ENCODE peak calls at places on chromosomes 3 and 15, in seven cellular contexts. G, C, N, R, B, W and O are unnamed samples.

GRCh38 chr15:37771462-37771861 is 163.0 kb upstream of the TMCO5A start:
- DNase-seq in W (no peak), R (no peak), B (no peak), G (no peak), C (peak; percentile 61), N (no peak), O (no peak)

GRCh38 chr3:55097441-55097840 is 169.6 kb upstream of the LRTM1 start:
- DNase-seq in W (no peak), R (no peak), B (no peak), C (no peak), N (no peak), G (no peak), O (no peak)

GRCh38 chr15:68820205-68820588 is 498 bp downstream of the ANP32A start:
- DNase-seq in C (no peak), R (peak; percentile 67), B (peak; percentile 42), N (no peak), W (peak; percentile 46), G (peak; percentile 66), O (no peak)

GRCh38 chr15:91855241-91855640 is 1.7 kb downstream of the SLCO3A1 start:
- DNase-seq in N (no peak), G (no peak), B (no peak), C (no peak), W (no peak), R (no peak), O (no peak)

GRCh38 chr15:76991741-76992645 is 2.9 kb upstream of the PSTPIP1 start:
- DNase-seq in N (no peak), C (no peak), R (peak; percentile 51), G (no peak), B (no peak), W (no peak), O (peak; percentile 36)

GRCh38 chr3:115194461-115194860 is 47.4 kb upstream of the ZBTB20 start:
- DNase-seq in B (no peak), W (no peak), G (no peak), R (no peak), N (no peak), C (peak; percentile 46), O (no peak)

GRCh38 chr3:105367063-105367405 is 325 bp downstream of the ALCAM start:
- DNase-seq in N (no peak), R (peak; percentile 46), G (peak; percentile 51), B (no peak), C (no peak), W (no peak), O (no peak)

GRCh38 chr3:39150803-39151631 is 2.4 kb downstream of the CSRNP1 start:
- DNase-seq in G (peak; percentile 76), W (peak; percentile 94), C (peak; percentile 97), R (peak; percentile 83), B (no peak), N (peak; percentile 73), O (peak; percentile 88)

GRCh38 chr15:48856947-48857346 is 21.0 kb upstream of the EID1 start:
- DNase-seq in B (no peak), N (no peak), C (peak; percentile 69), W (no peak), G (peak; percentile 51), R (no peak), O (no peak)

GRCh38 chr15:64251121-64251520 is 88.3 kb upstream of the PPIB start:
- DNase-seq in N (no peak), R (no peak), B (no peak), G (no peak), W (no peak), C (peak; percentile 71), O (no peak)

GRCh38 chr3:124627501-124627908 is 102.7 kb upstream of the UMPS start:
- DNase-seq in B (no peak), W (no peak), N (no peak), G (no peak), C (peak; percentile 10), R (no peak), O (no peak)

GRCh38 chr3:113536627-113537101 is 4.3 kb downstream of the SIDT1 start:
- DNase-seq in R (no peak), C (no peak), N (no peak), B (no peak), W (no peak), G (no peak), O (no peak)

GRCh38 chr3:142904639-142905441 is 16.0 kb upstream of the PCOLCE2 start:
- DNase-seq in R (no peak), B (no peak), C (no peak), N (no peak), W (no peak), G (peak; percentile 20), O (no peak)

GRCh38 chr3:32374788-32375595 is 16.7 kb upstream of the CMTM7 start:
- DNase-seq in G (peak; percentile 79), C (peak; percentile 74), W (peak; percentile 22), R (no peak), B (peak; percentile 51), N (peak; percentile 51), O (no peak)

GRCh38 chr15:72358532-72359180 is 17.2 kb downstream of the HEXA start:
- DNase-seq in R (peak; percentile 67), C (peak; percentile 85), N (no peak), G (no peak), W (peak; percentile 31), B (no peak), O (peak; percentile 86)

GRCh38 chr3:189301479-189301878 is 129.7 kb downstream of the TPRG1 start:
- DNase-seq in W (no peak), C (no peak), N (no peak), G (no peak), B (no peak), R (no peak), O (no peak)

GRCh38 chr15:80419546-80419945 is 15.4 kb downstream of the ARNT2 start:
- DNase-seq in W (no peak), C (peak; percentile 77), R (no peak), N (no peak), G (no peak), B (no peak), O (no peak)

GRCh38 chr3:101842245-101842934 is 6.9 kb upstream of the NFKBIZ start:
- DNase-seq in B (no peak), G (peak; percentile 87), R (no peak), W (no peak), C (no peak), N (no peak), O (no peak)

GRCh38 chr3:110430146-110430545 is 641.5 kb upstream of the NECTIN3 start:
- DNase-seq in N (no peak), G (no peak), B (no peak), R (no peak), C (peak; percentile 44), W (no peak), O (no peak)

GRCh38 chr15:80977627-80978036 is 12.0 kb downstream of the MESD start:
- DNase-seq in W (peak; percentile 45), R (peak; percentile 44), C (no peak), B (no peak), G (peak; percentile 82), N (peak; percentile 50), O (no peak)

GRCh38 chr3:124230928-124231456 is 239.1 kb upstream of the ROPN1 start:
- DNase-seq in W (no peak), G (peak; percentile 28), R (no peak), B (no peak), C (no peak), N (no peak), O (no peak)

GRCh38 chr3:20945892-20946291 is 759.9 kb upstream of the SGO1 start:
- DNase-seq in B (no peak), R (no peak), C (no peak), N (no peak), W (no peak), G (no peak), O (no peak)
- H3K9me3 ChIP-seq in B (no peaks in the 10 kb centered on the region), R (no peaks in the 10 kb centered on the region), C (no peaks in the 10 kb centered on the region), N (no peaks in the 10 kb centered on the region), W (no peaks in the 10 kb centered on the region), G (no peaks in the 10 kb centered on the region), O (no peaks in the 10 kb centered on the region)

DNA sequence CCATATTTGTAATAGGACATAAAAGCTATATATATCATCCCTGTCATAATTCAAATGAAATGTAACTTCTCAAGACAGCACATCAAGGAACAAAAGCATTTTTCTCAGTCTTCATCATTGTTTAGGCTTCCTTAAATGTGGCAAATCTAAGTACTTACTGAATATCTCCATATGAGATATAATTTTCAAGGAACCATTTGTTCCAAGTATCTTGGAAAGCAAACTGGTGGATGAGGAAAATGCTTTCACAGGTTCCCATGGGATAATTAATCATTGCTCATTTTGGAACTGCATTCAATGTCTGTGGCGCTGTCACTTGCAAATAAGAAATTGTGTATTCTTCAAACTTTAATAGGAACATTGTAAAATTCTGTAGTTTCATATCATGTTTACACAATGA is 52.6 kb upstream of the ZNF385D start:
- DNase-seq in R (no peak), C (no peak), W (no peak), G (no peak), B (no peak), N (no peak), O (no peak)
- H3K36me3 ChIP-seq in R (no peaks in the 10 kb centered on the region), C (no peaks in the 10 kb centered on the region), W (no peaks in the 10 kb centered on the region), G (no peaks in the 10 kb centered on the region), B (no peaks in the 10 kb centered on the region), N (no peaks in the 10 kb centered on the region), O (no peaks in the 10 kb centered on the region)

DNA sequence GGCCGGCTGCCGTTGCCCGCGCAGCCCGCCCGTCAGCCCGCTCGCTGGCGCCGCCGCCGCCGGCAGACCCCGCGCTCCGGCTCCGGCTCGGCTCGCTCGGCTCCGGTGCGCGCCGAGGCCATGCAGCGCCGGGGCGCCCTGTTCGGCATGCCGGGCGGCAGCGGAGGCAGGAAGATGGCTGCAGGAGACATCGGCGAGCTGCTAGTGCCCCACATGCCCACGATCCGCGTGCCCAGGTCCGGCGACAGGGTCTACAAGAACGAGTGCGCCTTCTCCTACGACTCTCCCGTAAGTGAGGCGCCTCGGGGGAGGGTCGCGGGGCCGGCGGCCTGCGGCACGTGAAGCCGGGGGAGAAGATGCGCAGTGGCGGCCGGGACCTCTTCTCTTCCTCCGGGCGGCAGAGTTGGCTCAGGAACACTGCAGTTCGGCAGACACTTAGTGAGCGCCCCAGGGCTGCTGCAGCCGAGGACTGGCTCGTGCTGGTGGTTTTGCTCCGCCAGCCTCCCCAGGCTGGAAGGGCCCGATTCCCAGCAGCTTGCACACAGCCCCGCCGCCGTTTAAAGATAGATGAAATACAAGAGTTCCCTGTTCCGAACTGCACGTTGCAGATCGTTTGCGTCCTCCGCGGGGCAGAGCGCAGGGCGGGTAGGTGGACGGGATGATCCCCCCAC is 401 bp downstream of the USP13 start:
- DNase-seq in B (peak; percentile 46), R (peak; percentile 82), N (peak; percentile 42), G (peak; percentile 84), W (peak; percentile 67), C (peak; percentile 82), O (peak; percentile 67)
- TF ChIP-seq CTCF in B (no peak), R (no peak), N (no peak), G (no peak), W (no peak), C (peak; percentile 24), O (no peak)

DNA sequence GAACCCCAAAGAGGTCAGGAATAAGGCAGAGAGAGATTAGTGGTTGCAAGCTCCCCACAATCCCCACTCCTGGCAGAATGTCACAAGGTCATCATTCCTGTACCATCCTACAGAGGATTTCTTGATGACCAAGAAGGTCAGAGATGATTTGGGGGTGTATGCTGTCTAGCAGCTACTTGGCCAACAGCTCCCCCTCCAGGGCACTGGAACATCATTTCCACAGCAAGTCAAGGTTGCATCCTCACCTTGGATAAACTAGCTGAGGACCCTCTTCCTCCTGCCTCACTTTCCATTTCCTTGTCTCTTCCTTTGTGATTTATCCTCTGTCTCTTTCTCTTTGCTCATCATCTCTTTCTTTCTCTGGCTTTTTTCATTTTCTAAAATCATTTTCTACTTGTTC is 106.3 kb downstream of the PROS1 start:
- DNase-seq in R (no peak), G (no peak), B (no peak), W (no peak), N (no peak), C (no peak), O (no peak)
- H3K9me3 ChIP-seq in R (no peaks in the 10 kb centered on the region), G (peaks cover 13% of the 10 kb centered on the region), B (no peaks in the 10 kb centered on the region), W (no peaks in the 10 kb centered on the region), N (no peaks in the 10 kb centered on the region), C (no peaks in the 10 kb centered on the region), O (no peaks in the 10 kb centered on the region)